ENCODE peak calls at places on chromosomes 3 and 15, in seven cellular contexts. F, V, G, Z, N, S and D are unnamed samples.

GRCh38 chr3:89889386-89889785 is 782.0 kb downstream of the EPHA3 start:
- DNase-seq in F (no peak), V (no peak), G (no peak), Z (no peak), N (no peak), S (no peak), D (no peak)

GRCh38 chr3:72230774-72231379 is 445.9 kb upstream of the PROK2 start:
- DNase-seq in F (peak; percentile 29), V (no peak), G (no peak), Z (no peak), N (no peak), S (no peak), D (no peak)

GRCh38 chr3:119965692-119966091 is 128.6 kb downstream of the GSK3B start:
- DNase-seq in F (no peak), V (no peak), G (no peak), Z (no peak), N (no peak), S (no peak), D (no peak)

GRCh38 chr3:157155591-157155990 is 4.4 kb downstream of the CCNL1 start:
- DNase-seq in F (no peak), V (no peak), G (no peak), Z (no peak), N (no peak), S (no peak), D (no peak)

GRCh38 chr3:11810276-11810675 is 36.4 kb downstream of the TAMM41 start:
- DNase-seq in F (no peak), V (no peak), G (no peak), Z (no peak), N (no peak), S (no peak), D (no peak)

GRCh38 chr3:133478624-133479023 is 78.8 kb downstream of the BFSP2 start:
- DNase-seq in F (no peak), V (no peak), G (no peak), Z (no peak), N (no peak), S (no peak), D (no peak)

GRCh38 chr15:70142322-70143191 is 44.8 kb upstream of the TLE3 start:
- DNase-seq in F (peak; percentile 48), V (no peak), G (peak; percentile 57), Z (no peak), N (no peak), S (peak; percentile 69), D (peak; percentile 10)

GRCh38 chr3:49411550-49411967 is 217 bp downstream of the RHOA start:
- DNase-seq in F (peak; percentile 41), V (no peak), G (peak; percentile 71), Z (peak; percentile 55), N (peak; percentile 77), S (no peak), D (peak; percentile 53)

GRCh38 chr3:188937389-188937788 is 234.4 kb upstream of the TPRG1 start:
- DNase-seq in F (no peak), V (no peak), G (no peak), Z (no peak), N (no peak), S (no peak), D (no peak)

GRCh38 chr15:72198410-72199270 is 1.1 kb upstream of the GRAMD2A start:
- DNase-seq in F (no peak), V (no peak), G (no peak), Z (no peak), N (no peak), S (no peak), D (no peak)

GRCh38 chr3:15081960-15082664 is 16.8 kb downstream of the RBSN start:
- DNase-seq in F (no peak), V (no peak), G (no peak), Z (no peak), N (no peak), S (no peak), D (no peak)

GRCh38 chr3:157172746-157173145 is 12.8 kb upstream of the CCNL1 start:
- DNase-seq in F (no peak), V (no peak), G (no peak), Z (no peak), N (no peak), S (no peak), D (no peak)

GRCh38 chr3:143654906-143655305 is 193.4 kb downstream of the SLC9A9 start:
- DNase-seq in F (no peak), V (no peak), G (no peak), Z (no peak), N (no peak), S (no peak), D (no peak)

GRCh38 chr3:30658328-30659052 is 52.1 kb downstream of the TGFBR2 start:
- DNase-seq in F (no peak), V (no peak), G (no peak), Z (no peak), N (peak; percentile 73), S (no peak), D (peak; percentile 43)

GRCh38 chr15:70815604-70816003 is 38.4 kb downstream of the LARP6 start:
- DNase-seq in F (no peak), V (no peak), G (no peak), Z (no peak), N (no peak), S (no peak), D (no peak)

GRCh38 chr3:13135251-13135810 is 62.1 kb upstream of the IQSEC1 start:
- DNase-seq in F (no peak), V (no peak), G (peak; percentile 42), Z (no peak), N (no peak), S (peak; percentile 37), D (no peak)

GRCh38 chr3:191369081-191370010 is 39.0 kb upstream of the UTS2B start:
- DNase-seq in F (no peak), V (no peak), G (no peak), Z (no peak), N (no peak), S (no peak), D (no peak)

GRCh38 chr15:25684521-25685215 is 178.5 kb downstream of the ATP10A start:
- DNase-seq in F (peak; percentile 71), V (no peak), G (no peak), Z (peak; percentile 31), N (no peak), S (no peak), D (no peak)

GRCh38 chr3:149723781-149724180 is 28.5 kb downstream of the COMMD2 start:
- DNase-seq in F (no peak), V (no peak), G (no peak), Z (no peak), N (no peak), S (no peak), D (no peak)

GRCh38 chr3:60948488-60948887 is 302.8 kb downstream of the FHIT start:
- DNase-seq in F (no peak), V (no peak), G (no peak), Z (no peak), N (no peak), S (no peak), D (no peak)

GRCh38 chr3:182238141-182238540 is 526.4 kb downstream of the SOX2 start:
- DNase-seq in F (no peak), V (peak; percentile 15), G (peak; percentile 60), Z (peak; percentile 59), N (no peak), S (no peak), D (no peak)

GRCh38 chr3:192916455-192917257 is 1.0 kb downstream of the MB21D2 start:
- DNase-seq in F (peak; percentile 50), V (peak; percentile 61), G (peak; percentile 81), Z (peak; percentile 50), N (no peak), S (peak; percentile 64), D (peak; percentile 21)

GRCh38 chr3:4897765-4898453 is 81.3 kb upstream of the BHLHE40 start:
- DNase-seq in F (no peak), V (no peak), G (no peak), Z (no peak), N (no peak), S (no peak), D (no peak)

GRCh38 chr15:90006217-90007088 is 5.3 kb downstream of the ZNF710 start:
- DNase-seq in F (no peak), V (no peak), G (no peak), Z (no peak), N (no peak), S (no peak), D (no peak)

GRCh38 chr15:50685191-50685975 is 1.2 kb downstream of the TRPM7 start:
- DNase-seq in F (no peak), V (no peak), G (no peak), Z (no peak), N (peak; percentile 17), S (no peak), D (no peak)

GRCh38 chr3:105322570-105323273 is 44.0 kb upstream of the ALCAM start:
- DNase-seq in F (no peak), V (no peak), G (no peak), Z (no peak), N (no peak), S (no peak), D (no peak)

GRCh38 chr15:28017423-28017924 is 81.6 kb downstream of the OCA2 start:
- DNase-seq in F (no peak), V (no peak), G (no peak), Z (no peak), N (no peak), S (no peak), D (no peak)

GRCh38 chr15:68300115-68300940 is 22.8 kb downstream of the FEM1B start:
- DNase-seq in F (no peak), V (no peak), G (no peak), Z (no peak), N (no peak), S (peak; percentile 23), D (no peak)

GRCh38 chr3:8658326-8659212 is 14.0 kb upstream of the SSUH2 start:
- DNase-seq in F (peak; percentile 44), V (no peak), G (peak; percentile 90), Z (peak; percentile 5), N (peak; percentile 85), S (no peak), D (no peak)

GRCh38 chr15:74626336-74626735 is 10.7 kb downstream of the CLK3 start:
- DNase-seq in F (no peak), V (no peak), G (no peak), Z (no peak), N (no peak), S (peak; percentile 52), D (no peak)

GRCh38 chr15:56365075-56365711 is at the start of gene TEX9:
- DNase-seq in F (peak; percentile 76), V (peak; percentile 5), G (peak; percentile 93), Z (peak; percentile 70), N (peak; percentile 93), S (peak; percentile 87), D (peak; percentile 54)

GRCh38 chr15:31977812-31978662 is 52.3 kb upstream of the CHRNA7 start:
- DNase-seq in F (peak; percentile 20), V (peak; percentile 28), G (no peak), Z (peak; percentile 34), N (peak; percentile 50), S (peak; percentile 82), D (peak; percentile 14)

GRCh38 chr3:98513136-98513535 is 9.6 kb downstream of the CLDND1 start:
- DNase-seq in F (peak; percentile 16), V (no peak), G (no peak), Z (no peak), N (no peak), S (no peak), D (peak; percentile 4)

GRCh38 chr15:101489633-101490407 is at the start of gene PCSK6:
- DNase-seq in F (no peak), V (no peak), G (no peak), Z (no peak), N (no peak), S (no peak), D (no peak)

GRCh38 chr3:139231555-139232281 is 112.1 kb upstream of the MRPS22 start:
- DNase-seq in F (no peak), V (no peak), G (no peak), Z (no peak), N (no peak), S (no peak), D (no peak)

GRCh38 chr3:135556184-135556583 is 409.3 kb upstream of the PPP2R3A start:
- DNase-seq in F (no peak), V (no peak), G (no peak), Z (no peak), N (no peak), S (no peak), D (no peak)